ENCODE peak calls at places on chromosomes 4 and X, in ten cellular contexts. S, C, I, G, J, D, Y, F, B and E are unnamed samples.

GRCh38 chrX:43627669-43628068 is 28.4 kb upstream of the MAOA start:
- DNase-seq in D (no peak), Y (no peak), G (no peak), C (no peak), J (no peak), B (no peak), F (no peak), I (no peak), S (no peak), E (no peak)

GRCh38 chr4:24260922-24261581 is 323.3 kb downstream of the DHX15 start:
- DNase-seq in Y (no peak), S (no peak), J (peak), I (no peak), B (peak), D (no peak), F (no peak), C (no peak), G (no peak), E (no peak)

GRCh38 chr4:78524009-78524408 is 27.6 kb upstream of the ANXA3 start:
- DNase-seq in C (no peak), Y (no peak), F (no peak), I (no peak), G (no peak), J (no peak), S (no peak), B (no peak), D (no peak), E (no peak)

GRCh38 chr4:16717266-16717970 is 181.0 kb downstream of the LDB2 start:
- DNase-seq in I (no peak), G (peak), F (no peak), S (no peak), J (no peak), D (peak), B (peak), C (peak), Y (no peak), E (no peak)

GRCh38 chr4:77170926-77171325 is 13.9 kb downstream of the CCNG2 start:
- DNase-seq in J (no peak), G (no peak), Y (no peak), C (no peak), I (no peak), F (no peak), S (no peak), B (no peak), D (no peak), E (no peak)

GRCh38 chrX:119826399-119826959 is 26.3 kb downstream of the UPF3B start:
- DNase-seq in D (peak), G (peak), F (no peak), Y (no peak), J (peak), S (no peak), B (peak), C (peak), I (no peak), E (no peak)

GRCh38 chrX:68684919-68685304 is 37.4 kb downstream of the STARD8 start:
- DNase-seq in I (no peak), F (no peak), B (no peak), C (no peak), Y (no peak), S (no peak), D (no peak), J (no peak), G (no peak), E (no peak)

GRCh38 chr4:167838686-167839085 is 253.7 kb upstream of the ANXA10 start:
- DNase-seq in F (no peak), G (no peak), J (peak), D (no peak), S (no peak), Y (no peak), I (no peak), B (no peak), C (peak), E (no peak)

GRCh38 chrX:16658284-16658683 is 8.3 kb downstream of the S100G start:
- DNase-seq in J (peak), C (peak), D (peak), G (no peak), F (no peak), I (no peak), Y (no peak), B (peak), S (no peak), E (no peak)

GRCh38 chrX:107787827-107788226 is 10.3 kb downstream of the NCBP2L start:
- DNase-seq in Y (no peak), B (peak), G (no peak), C (peak), D (no peak), F (no peak), S (no peak), I (no peak), J (no peak), E (no peak)

GRCh38 chr4:156939801-156940200 is 31.8 kb downstream of the PDGFC start:
- DNase-seq in J (no peak), D (no peak), I (no peak), F (no peak), Y (no peak), S (no peak), C (no peak), G (no peak), B (peak), E (no peak)

GRCh38 chr4:10032625-10033024 is 11.3 kb upstream of the SLC2A9 start:
- DNase-seq in B (peak), G (peak), F (no peak), S (no peak), Y (no peak), I (no peak), C (peak), D (peak), J (peak), E (peak)

GRCh38 chr4:61380865-61381264 is 180.7 kb downstream of the ADGRL3 start:
- DNase-seq in Y (peak), B (no peak), I (peak), S (no peak), J (no peak), G (no peak), C (no peak), F (no peak), D (no peak), E (no peak)

GRCh38 chrX:65985922-65986588 is 53.8 kb downstream of the VSIG4 start:
- DNase-seq in J (peak), D (peak), C (peak), S (peak), B (peak), F (no peak), Y (peak), I (no peak), G (peak), E (peak)

GRCh38 chrX:54754854-54755253 is 43.2 kb downstream of the ITIH6 start:
- DNase-seq in Y (no peak), F (no peak), G (no peak), S (no peak), C (no peak), B (no peak), I (no peak), J (no peak), D (no peak), E (no peak)

GRCh38 chr4:179196511-179196910 is 1754.3 kb upstream of the AGA start:
- DNase-seq in C (peak), B (no peak), F (no peak), S (no peak), J (no peak), I (no peak), Y (no peak), G (no peak), D (peak), E (peak)

GRCh38 chrX:55709735-55710134 is 7.8 kb upstream of the RRAGB start:
- DNase-seq in I (no peak), B (no peak), D (no peak), F (no peak), S (no peak), J (peak), G (no peak), C (no peak), Y (no peak), E (no peak)

GRCh38 chr4:52106701-52107100 is 55.6 kb downstream of the SPATA18 start:
- DNase-seq in I (no peak), J (no peak), G (no peak), D (no peak), F (no peak), C (no peak), S (no peak), B (peak), Y (no peak), E (no peak)

GRCh38 chr4:72631296-72631695 is 62.3 kb upstream of the ADAMTS3 start:
- DNase-seq in G (peak), Y (no peak), I (no peak), F (no peak), S (peak), D (peak), C (peak), B (peak), J (peak), E (peak)

GRCh38 chrX:35726176-35726575 is 72.0 kb upstream of the MAGEB16 start:
- DNase-seq in S (no peak), I (no peak), J (no peak), C (peak), D (peak), B (peak), Y (no peak), G (peak), F (no peak), E (peak)

GRCh38 chr4:69787879-69788278 is 27.5 kb upstream of the SULT1B1 start:
- DNase-seq in J (no peak), F (no peak), Y (no peak), G (no peak), S (no peak), D (peak), I (no peak), B (no peak), C (peak), E (no peak)

GRCh38 chr4:3865986-3866812 is 100.0 kb downstream of the ADRA2C start:
- DNase-seq in S (no peak), C (no peak), G (no peak), B (no peak), J (no peak), D (no peak), F (no peak), I (no peak), Y (no peak), E (no peak)

GRCh38 chr4:99022566-99022965 is 27.0 kb downstream of the METAP1 start:
- DNase-seq in D (no peak), G (no peak), I (no peak), S (no peak), F (no peak), C (no peak), J (no peak), Y (no peak), B (no peak), E (no peak)

GRCh38 chrX:107707866-107708265 is 67.7 kb downstream of the TSC22D3 start:
- DNase-seq in S (no peak), D (no peak), C (no peak), F (no peak), Y (no peak), B (no peak), J (no peak), I (no peak), G (no peak), E (no peak)

GRCh38 chr4:81635747-81636146 is 164.0 kb upstream of the RASGEF1B start:
- DNase-seq in J (no peak), I (peak), Y (no peak), B (no peak), F (no peak), S (no peak), G (no peak), C (no peak), D (no peak), E (peak)

GRCh38 chrX:119398587-119398973 is 556 bp upstream of the SLC25A43 start:
- DNase-seq in B (peak), C (peak), Y (no peak), F (no peak), D (no peak), J (no peak), G (no peak), I (no peak), S (no peak), E (no peak)

GRCh38 chr4:173526034-173526482 is 4.0 kb downstream of the HAND2 start:
- DNase-seq in C (no peak), D (no peak), J (no peak), B (peak), Y (no peak), S (no peak), I (no peak), F (no peak), G (no peak), E (no peak)

GRCh38 chr4:6362896-6363295 is 93.2 kb downstream of the WFS1 start:
- DNase-seq in S (no peak), B (peak), G (no peak), D (peak), Y (no peak), J (peak), C (peak), I (no peak), F (no peak), E (no peak)

GRCh38 chr4:3013839-3014350 is 50.5 kb downstream of the GRK4 start:
- DNase-seq in B (no peak), F (no peak), D (no peak), S (no peak), J (no peak), I (no peak), C (no peak), Y (no peak), G (no peak), E (no peak)

GRCh38 chr4:152981278-152981677 is 45.2 kb downstream of the FHDC1 start:
- DNase-seq in I (no peak), F (no peak), B (no peak), G (no peak), S (no peak), Y (no peak), C (peak), J (no peak), D (no peak), E (peak)

GRCh38 chr4:26648260-26648659 is 64.4 kb downstream of the TBC1D19 start:
- DNase-seq in Y (no peak), D (no peak), I (no peak), G (no peak), J (no peak), C (no peak), F (no peak), S (no peak), B (no peak), E (no peak)

GRCh38 chr4:129110931-129111330 is 15.0 kb downstream of the C4orf33 start:
- DNase-seq in C (no peak), G (no peak), Y (no peak), I (no peak), F (no peak), J (no peak), S (no peak), D (no peak), B (no peak), E (no peak)

GRCh38 chr4:56410247-56410646 is 23.0 kb upstream of the AASDH start:
- DNase-seq in J (peak), B (peak), G (peak), F (no peak), C (peak), I (no peak), D (peak), Y (peak), S (peak), E (peak)